ENCODE peak calls at places on chromosome 18, in eight cellular contexts. D is kidney, T is left ventricle myocardium inferior, V is AG04450, A is fibroblast of lung, N is hepatocyte, H is neural progenitor cell, B is upper lobe of right lung. L is an unnamed sample.

GRCh38 chr18:47893047-47893446 is 37.4 kb downstream of the SMAD2 start:
- DNase-seq in N (no peak), T (no peak), B (no peak), V (no peak), A (peak), H (no peak), D (no peak), L (no peak)

GRCh38 chr18:67301592-67301991 is 214.9 kb downstream of the DSEL start:
- DNase-seq in A (peak), N (no peak), D (no peak), T (no peak), B (no peak), H (no peak), V (no peak), L (no peak)

GRCh38 chr18:56139792-56140254 is 498.6 kb downstream of the TXNL1 start:
- DNase-seq in N (peak), B (peak), V (peak), D (peak), A (peak), H (no peak), T (peak), L (no peak)

GRCh38 chr18:21903688-21904087 is 163.1 kb downstream of the MIB1 start:
- DNase-seq in H (no peak), B (no peak), T (no peak), D (no peak), V (no peak), N (peak), A (no peak), L (no peak)

GRCh38 chr18:43031169-43031568 is 84.3 kb downstream of the RIT2 start:
- DNase-seq in B (no peak), T (no peak), D (no peak), N (no peak), V (no peak), A (peak), H (no peak), L (no peak)

GRCh38 chr18:26233208-26233607 is 7.0 kb downstream of the TAF4B start:
- DNase-seq in A (no peak), N (no peak), D (no peak), H (peak), B (no peak), V (no peak), T (no peak), L (no peak)

GRCh38 chr18:48539406-48540328 is 836 bp downstream of the CTIF start:
- DNase-seq in A (peak), D (peak), B (peak), V (no peak), T (peak), N (peak), H (peak), L (peak)

GRCh38 chr18:54607213-54607934 is 16.3 kb downstream of the DYNAP start:
- DNase-seq in N (peak), A (peak), V (no peak), B (no peak), T (no peak), D (no peak), H (no peak), L (no peak)

GRCh38 chr18:48939368-48940097 is 11.2 kb downstream of the SMAD7 start:
- DNase-seq in H (peak), D (peak), N (no peak), T (peak), A (peak), B (peak), V (no peak), L (no peak)

GRCh38 chr18:9094307-9095226 is 7.9 kb upstream of the NDUFV2 start:
- DNase-seq in T (no peak), H (no peak), N (peak), B (no peak), D (no peak), V (peak), A (peak), L (no peak)

GRCh38 chr18:65938592-65939372 is 188.0 kb downstream of the CDH7 start:
- DNase-seq in B (no peak), N (peak), A (peak), H (peak), T (no peak), D (no peak), V (no peak), L (no peak)
- TF ChIP-seq CTCF in B (peak), N (peak), A (peak), H (peak), T (peak), D (no peak), V (no peak), L (no peak)

DNA sequence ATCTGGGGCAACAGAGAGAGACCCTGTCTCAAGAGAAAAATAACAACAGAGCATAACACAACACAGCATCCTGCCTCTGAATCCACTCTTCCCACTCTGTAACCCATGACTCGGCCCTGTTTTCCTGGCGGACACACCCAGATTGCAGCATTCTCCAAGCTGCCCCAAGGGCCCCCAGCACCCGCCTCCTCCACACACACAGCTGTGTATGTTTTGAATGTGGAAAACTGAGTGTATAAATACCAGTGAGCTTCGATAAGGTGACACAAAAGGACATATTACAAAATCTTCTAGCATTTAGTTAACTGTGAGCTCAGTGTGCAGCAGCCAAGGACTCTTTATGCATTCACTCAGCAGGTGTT is 13.0 kb downstream of the IMPA2 start:
- DNase-seq in A (peak), N (peak), T (peak), D (peak), B (no peak), H (no peak), V (no peak), L (no peak)
- H3K27ac ChIP-seq in A (no peak), N (peak), T (peak), D (peak), B (peak), H (no peak), V (peak), L (no peak)

DNA sequence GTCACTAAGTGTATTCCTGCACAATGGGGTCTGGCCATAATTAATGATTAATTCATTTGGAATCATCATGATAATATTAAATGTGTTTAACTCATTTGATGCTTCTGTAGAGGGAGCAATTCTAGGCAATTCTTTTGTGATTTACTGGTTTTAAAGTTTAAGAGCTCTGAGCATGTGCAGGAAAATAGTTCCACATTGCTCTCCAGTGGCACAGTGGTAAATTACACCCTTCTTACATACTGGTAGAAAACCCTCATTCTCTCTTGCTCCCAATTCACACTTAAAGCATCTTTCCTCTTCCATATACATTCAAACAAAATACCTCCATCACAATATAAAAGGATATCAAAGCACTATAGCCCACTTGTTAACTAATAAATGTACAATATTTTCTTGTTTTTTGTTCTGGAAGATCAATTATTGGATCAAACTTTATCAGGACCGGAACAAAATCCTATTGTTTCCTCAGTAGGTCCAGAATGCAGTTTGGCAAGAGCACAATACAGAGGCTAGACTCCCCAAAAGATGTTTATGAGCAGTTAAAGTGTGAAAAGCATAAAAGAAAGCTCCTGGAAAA is 844.3 kb downstream of the MBD2 start:
- DNase-seq in D (no peak), T (no peak), B (no peak), N (peak), H (peak), V (no peak), A (peak), L (no peak)
- TF ChIP-seq CTCF in D (peak), T (peak), B (peak), N (peak), H (peak), V (no peak), A (no peak), L (no peak)

GRCh38 chr18:31505161-31505560 is 7.2 kb downstream of the DSG2 start:
- DNase-seq in B (no peak), N (no peak), V (no peak), D (no peak), A (no peak), T (no peak), H (no peak), L (no peak)
- H3K27ac ChIP-seq in B (no peak), N (peak), V (no peak), D (no peak), A (no peak), T (no peak), H (no peak), L (no peak)

GRCh38 chr18:76927216-76927725 is 104.9 kb downstream of the ZNF236 start:
- DNase-seq in D (no peak), N (no peak), A (no peak), T (no peak), V (no peak), B (no peak), H (no peak), L (no peak)

GRCh38 chr18:76920974-76921373 is 98.6 kb downstream of the ZNF236 start:
- DNase-seq in H (no peak), B (no peak), A (no peak), V (no peak), T (no peak), D (no peak), N (no peak), L (no peak)

GRCh38 chr18:76922107-76922506 is 99.8 kb downstream of the ZNF236 start:
- DNase-seq in H (peak), B (peak), A (peak), T (no peak), D (no peak), N (peak), V (peak), L (peak)

GRCh38 chr18:76928179-76928868 is 106.0 kb downstream of the ZNF236 start:
- DNase-seq in T (no peak), H (no peak), V (no peak), A (no peak), N (no peak), D (no peak), B (no peak), L (no peak)

DNA sequence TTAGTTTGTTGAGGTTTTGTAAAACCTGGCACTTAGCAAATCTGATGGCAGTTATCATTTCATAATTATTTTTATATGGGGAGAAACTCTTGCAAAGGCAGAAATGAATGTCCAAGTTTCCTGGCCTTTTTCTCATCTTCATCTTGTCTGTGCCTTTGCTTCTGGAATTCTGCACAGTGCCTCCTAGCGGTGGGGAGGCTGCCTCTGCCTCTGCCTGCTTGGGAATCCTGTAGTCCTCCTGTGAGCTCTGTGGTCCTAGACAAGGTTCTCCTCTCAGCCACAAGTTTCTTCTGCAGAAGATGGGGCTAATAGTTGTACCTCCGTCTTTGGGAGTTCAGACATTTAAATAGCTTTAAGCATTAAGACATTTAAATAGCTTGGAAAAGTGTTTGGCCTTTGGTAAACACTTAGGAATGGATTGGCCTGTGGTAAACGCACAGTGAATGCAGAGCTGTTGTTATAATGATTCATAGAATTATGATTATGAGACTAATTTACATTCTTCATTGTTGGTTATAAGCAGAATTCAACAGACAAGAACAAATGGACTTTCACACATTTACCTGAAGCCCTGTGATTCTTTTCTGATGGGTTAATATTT is 101.2 kb downstream of the ZNF236 start:
- DNase-seq in B (no peak), V (no peak), H (peak), T (no peak), D (no peak), N (peak), A (peak), L (no peak)
- TF ChIP-seq CTCF in B (no peak), V (peak), H (peak), T (peak), D (peak), N (peak), A (peak), L (no peak)

DNA sequence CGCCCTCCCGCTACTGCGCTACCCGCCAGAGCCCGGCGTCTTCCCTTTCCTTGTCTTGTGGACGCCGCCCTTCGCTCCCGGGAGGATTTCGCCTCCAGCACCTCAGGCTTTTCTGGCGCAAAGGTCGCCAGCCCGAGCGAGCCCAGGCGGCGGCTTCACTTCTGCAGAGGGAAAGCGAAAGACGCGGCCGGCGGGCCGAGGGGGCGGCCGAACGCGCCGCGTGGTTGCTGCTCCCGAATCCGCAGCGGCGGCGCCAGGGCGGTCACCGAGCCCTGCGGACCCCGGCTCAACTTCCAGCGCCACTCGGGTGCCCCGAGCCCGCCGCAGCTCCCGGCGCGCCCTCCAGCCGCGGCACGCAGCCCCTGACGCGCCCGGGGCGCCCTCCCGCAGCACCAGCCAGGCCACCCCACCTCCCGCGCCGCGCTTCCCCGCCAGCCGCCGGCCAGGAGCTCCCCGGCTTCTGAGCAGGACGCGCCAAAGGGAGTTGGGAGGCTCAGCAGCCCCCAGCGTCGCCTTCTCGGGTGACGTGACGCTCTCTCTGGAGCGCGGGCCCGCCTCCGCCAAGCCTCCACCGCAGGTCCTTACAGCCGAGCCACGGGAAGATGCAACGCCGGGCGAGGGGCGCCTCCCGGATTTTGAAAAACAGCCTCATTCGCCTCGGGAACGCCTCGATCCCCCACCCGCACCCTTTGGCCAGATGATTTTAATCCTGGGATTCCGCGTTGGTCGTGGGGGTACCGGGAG is 84.9 kb upstream of the EPB41L3 start:
- DNase-seq in V (no peak), H (peak), D (peak), T (peak), N (peak), A (peak), B (peak), L (no peak)
- H3K27ac ChIP-seq in V (no peak), H (no peak), D (peak), T (peak), N (peak), A (no peak), B (peak), L (no peak)

DNA sequence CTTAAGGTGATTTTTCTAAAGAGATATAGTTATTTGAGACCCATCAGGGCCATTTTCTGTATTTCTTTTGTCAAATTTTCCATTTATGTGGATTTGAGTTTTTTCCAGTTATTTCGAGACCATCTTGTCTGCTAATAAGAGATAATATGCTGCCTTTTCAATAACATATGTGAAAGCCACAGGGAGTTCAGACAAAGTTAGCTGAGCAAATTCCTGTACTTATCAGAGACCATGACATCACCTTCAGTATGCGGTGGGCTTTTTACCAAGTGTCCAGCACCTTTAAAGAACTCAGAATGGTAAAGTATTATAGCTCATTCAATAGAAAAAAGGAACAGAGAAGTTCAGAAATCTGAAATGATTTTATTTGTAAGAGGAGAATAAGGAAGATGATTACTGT is 11.7 kb downstream of the MAPK4 start:
- DNase-seq in V (no peak), D (no peak), T (no peak), B (no peak), H (no peak), N (no peak), A (no peak), L (no peak)
- TF ChIP-seq CTCF in V (no peak), D (no peak), T (no peak), B (no peak), H (no peak), N (no peak), A (no peak), L (no peak)

GRCh38 chr18:73544032-73544431 is 603.6 kb downstream of the FBXO15 start:
- DNase-seq in D (no peak), A (no peak), T (no peak), V (no peak), B (no peak), N (no peak), H (no peak), L (no peak)

GRCh38 chr18:73551211-73551610 is 596.4 kb downstream of the FBXO15 start:
- DNase-seq in H (no peak), V (no peak), B (no peak), N (no peak), T (no peak), D (no peak), A (no peak), L (no peak)

GRCh38 chr18:73549236-73549635 is 598.4 kb downstream of the FBXO15 start:
- DNase-seq in V (no peak), N (no peak), T (no peak), D (no peak), B (no peak), H (no peak), A (no peak), L (no peak)

GRCh38 chr18:73544618-73545017 is 603.0 kb downstream of the FBXO15 start:
- DNase-seq in T (no peak), B (no peak), A (no peak), H (no peak), N (no peak), D (no peak), V (no peak), L (no peak)

DNA sequence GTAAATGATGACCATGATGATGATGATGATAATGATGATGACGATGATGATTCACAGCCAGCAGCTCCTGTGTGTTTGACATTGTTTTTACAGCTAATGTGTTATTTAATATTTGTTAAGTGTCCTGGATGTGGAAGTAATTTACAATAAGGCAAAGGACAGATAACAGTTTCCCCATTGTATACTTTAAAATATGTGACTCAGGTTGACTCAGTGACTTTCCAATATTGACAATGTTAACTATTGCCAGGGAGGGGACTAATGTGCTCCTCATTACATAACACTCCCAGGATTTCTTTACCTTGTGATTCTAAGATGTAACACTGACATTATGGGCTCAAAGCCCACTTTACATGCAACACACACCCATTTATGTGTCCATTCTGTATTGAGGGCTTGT is 602.1 kb downstream of the FBXO15 start:
- DNase-seq in V (no peak), A (no peak), H (no peak), N (peak), T (no peak), B (no peak), D (no peak), L (no peak)
- H3K27ac ChIP-seq in V (no peak), A (no peak), H (no peak), N (no peak), T (no peak), B (no peak), D (no peak), L (no peak)

DNA sequence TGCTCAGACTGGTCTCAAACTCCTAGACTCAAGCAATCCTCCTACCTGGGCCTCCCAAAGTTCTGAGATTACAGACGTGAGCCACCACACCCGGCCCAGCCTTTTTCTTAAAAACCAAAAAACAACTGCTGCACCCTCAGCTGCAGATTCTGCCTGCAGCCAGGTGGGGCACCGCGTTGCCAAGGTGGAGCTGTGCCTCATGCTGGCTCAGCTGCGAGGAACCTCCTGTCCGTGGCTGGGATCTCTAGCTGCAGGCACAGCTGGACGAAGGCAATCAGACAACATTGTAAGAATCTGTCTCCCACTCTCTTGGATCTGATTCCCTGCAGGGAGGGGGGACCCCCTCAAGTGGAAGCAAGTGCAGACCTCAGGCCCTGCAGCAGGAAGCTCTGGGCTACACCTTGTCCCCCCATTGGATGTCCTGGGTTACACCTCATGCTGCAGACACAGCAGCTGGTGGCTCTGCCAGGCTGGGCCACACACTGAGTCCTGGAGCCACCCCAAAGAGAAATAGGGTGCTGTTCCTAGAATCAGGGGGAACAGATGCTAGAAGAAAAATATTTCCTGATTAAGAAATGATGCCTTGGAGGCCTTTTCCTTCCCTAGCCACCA is 24.1 kb downstream of the CIDEA start:
- DNase-seq in B (no peak), T (no peak), N (no peak), D (no peak), V (no peak), H (peak), A (no peak), L (no peak)
- TF ChIP-seq CTCF in B (no peak), T (no peak), N (no peak), D (no peak), V (peak), H (peak), A (peak), L (no peak)

GRCh38 chr18:62201870-62202269 is 14.8 kb downstream of the RELCH start:
- DNase-seq in N (no peak), V (no peak), H (no peak), T (no peak), B (no peak), D (no peak), A (no peak), L (no peak)
- H3K27ac ChIP-seq in N (no peak), V (no peak), H (no peak), T (no peak), B (no peak), D (no peak), A (no peak), L (no peak)